ENCODE peak calls at places on chromosomes 13 and 19, in five cellular contexts. One of them, this sample, is unnamed.

GRCh38 chr13:31044658-31045620 is 112.5 kb downstream of the TEX26 start:
- DNase-seq in fibroblast of lung: no peak
- DNase-seq in AG09319: no peak
- DNase-seq in brain microvascular endothelial cell: no peak
- DNase-seq in PC-9: peak
- DNase-seq in this sample: peak

GRCh38 chr13:90233933-90234672 is 1113.4 kb upstream of the MIR17HG start:
- DNase-seq in fibroblast of lung: no peak
- DNase-seq in AG09319: no peak
- DNase-seq in brain microvascular endothelial cell: no peak
- DNase-seq in PC-9: no peak
- DNase-seq in this sample: no peak

GRCh38 chr19:15563325-15563794 is 51.7 kb upstream of the CYP4F8 start:
- DNase-seq in fibroblast of lung: no peak
- DNase-seq in AG09319: no peak
- DNase-seq in brain microvascular endothelial cell: no peak
- DNase-seq in PC-9: peak
- DNase-seq in this sample: no peak

GRCh38 chr19:49786432-49786831 is 19.6 kb downstream of the AP2A1 start:
- DNase-seq in fibroblast of lung: peak
- DNase-seq in AG09319: peak
- DNase-seq in brain microvascular endothelial cell: peak
- DNase-seq in PC-9: no peak
- DNase-seq in this sample: no peak

GRCh38 chr19:51094696-51095279 is 12.1 kb upstream of the KLK14 start:
- DNase-seq in fibroblast of lung: no peak
- DNase-seq in AG09319: no peak
- DNase-seq in brain microvascular endothelial cell: no peak
- DNase-seq in PC-9: peak
- DNase-seq in this sample: peak

GRCh38 chr13:48600374-48601364 is 53.1 kb upstream of the CYSLTR2 start:
- DNase-seq in fibroblast of lung: peak
- DNase-seq in AG09319: peak
- DNase-seq in brain microvascular endothelial cell: peak
- DNase-seq in PC-9: no peak
- DNase-seq in this sample: peak

GRCh38 chr19:5287066-5287465 is 53.5 kb downstream of the PTPRS start:
- DNase-seq in fibroblast of lung: no peak
- DNase-seq in AG09319: no peak
- DNase-seq in brain microvascular endothelial cell: no peak
- DNase-seq in PC-9: no peak
- DNase-seq in this sample: no peak

GRCh38 chr13:45731455-45731854 is 29.3 kb downstream of the CBY2 start:
- DNase-seq in fibroblast of lung: no peak
- DNase-seq in AG09319: no peak
- DNase-seq in brain microvascular endothelial cell: no peak
- DNase-seq in PC-9: no peak
- DNase-seq in this sample: no peak

GRCh38 chr19:8050274-8051096 is 2.1 kb upstream of the CCL25 start:
- DNase-seq in fibroblast of lung: peak
- DNase-seq in AG09319: peak
- DNase-seq in brain microvascular endothelial cell: peak
- DNase-seq in PC-9: peak
- DNase-seq in this sample: peak

GRCh38 chr13:36915106-36915505 is 4.9 kb downstream of the SMAD9 start:
- DNase-seq in fibroblast of lung: no peak
- DNase-seq in AG09319: no peak
- DNase-seq in brain microvascular endothelial cell: no peak
- DNase-seq in PC-9: no peak
- DNase-seq in this sample: no peak

GRCh38 chr13:37010424-37010823 is 9.8 kb downstream of the EXOSC8 start:
- DNase-seq in fibroblast of lung: no peak
- DNase-seq in AG09319: no peak
- DNase-seq in brain microvascular endothelial cell: no peak
- DNase-seq in PC-9: no peak
- DNase-seq in this sample: no peak

GRCh38 chr13:20391597-20392452 is 133.8 kb downstream of the CRYL1 start:
- DNase-seq in fibroblast of lung: no peak
- DNase-seq in AG09319: no peak
- DNase-seq in brain microvascular endothelial cell: no peak
- DNase-seq in PC-9: peak
- DNase-seq in this sample: no peak

DNA sequence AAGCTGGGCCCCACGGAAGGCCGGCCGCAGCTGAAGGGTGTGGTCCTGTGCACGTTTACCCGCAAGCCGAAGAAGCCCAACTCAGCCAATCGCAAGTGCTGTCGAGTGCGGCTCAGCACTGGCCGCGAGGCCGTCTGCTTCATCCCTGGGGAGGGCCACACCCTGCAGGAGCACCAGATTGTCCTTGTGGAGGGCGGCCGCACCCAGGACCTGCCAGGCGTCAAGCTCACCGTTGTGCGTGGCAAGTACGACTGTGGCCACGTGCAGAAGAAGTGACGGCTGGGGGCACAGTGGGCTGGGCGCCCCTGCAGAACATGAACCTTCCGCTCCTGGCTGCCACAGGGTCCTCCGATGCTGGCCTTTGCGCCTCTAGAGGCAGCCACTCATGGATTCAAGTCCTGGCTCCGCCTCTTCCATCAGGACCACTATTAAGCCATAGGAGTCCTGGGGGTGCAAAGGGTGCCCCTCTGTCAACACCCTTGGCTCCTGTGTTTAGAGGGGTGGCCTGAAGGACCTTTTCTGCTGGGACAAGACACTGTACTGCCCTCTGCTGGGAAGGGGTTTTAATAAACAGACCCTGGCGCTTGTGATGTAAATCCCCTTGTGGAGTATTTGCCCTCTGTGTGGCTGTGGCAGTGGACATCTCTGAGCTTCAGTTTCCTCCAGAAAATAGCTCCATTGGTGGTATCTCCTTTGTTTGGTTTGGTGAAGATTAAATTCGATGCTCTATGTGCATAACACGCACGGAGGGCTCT is 1.9 kb downstream of the MRPS12 start:
- DNase-seq in fibroblast of lung: peak
- DNase-seq in AG09319: no peak
- DNase-seq in brain microvascular endothelial cell: peak
- DNase-seq in PC-9: no peak
- DNase-seq in this sample: peak
- TF ChIP-seq CTCF in fibroblast of lung: peak
- TF ChIP-seq CTCF in AG09319: peak
- TF ChIP-seq CTCF in brain microvascular endothelial cell: peak
- TF ChIP-seq CTCF in PC-9: peak
- TF ChIP-seq CTCF in this sample: peak

GRCh38 chr13:71285700-71286099 is 581.3 kb downstream of the DACH1 start:
- DNase-seq in fibroblast of lung: no peak
- DNase-seq in AG09319: no peak
- DNase-seq in brain microvascular endothelial cell: no peak
- DNase-seq in PC-9: no peak
- DNase-seq in this sample: no peak
- TF ChIP-seq CTCF in fibroblast of lung: peak
- TF ChIP-seq CTCF in AG09319: peak
- TF ChIP-seq CTCF in brain microvascular endothelial cell: peak
- TF ChIP-seq CTCF in PC-9: no peak
- TF ChIP-seq CTCF in this sample: no peak

GRCh38 chr13:59745395-59745788 is 418.3 kb downstream of the DIAPH3 start:
- DNase-seq in fibroblast of lung: peak
- DNase-seq in AG09319: no peak
- DNase-seq in brain microvascular endothelial cell: peak
- DNase-seq in PC-9: no peak
- DNase-seq in this sample: no peak

GRCh38 chr13:59744747-59745394 is 418.9 kb downstream of the DIAPH3 start:
- DNase-seq in fibroblast of lung: peak
- DNase-seq in AG09319: no peak
- DNase-seq in brain microvascular endothelial cell: no peak
- DNase-seq in PC-9: no peak
- DNase-seq in this sample: no peak

GRCh38 chr13:59750860-59751259 is 412.9 kb downstream of the DIAPH3 start:
- DNase-seq in fibroblast of lung: peak
- DNase-seq in AG09319: peak
- DNase-seq in brain microvascular endothelial cell: peak
- DNase-seq in PC-9: no peak
- DNase-seq in this sample: peak

GRCh38 chr13:59746291-59746962 is 417.3 kb downstream of the DIAPH3 start:
- DNase-seq in fibroblast of lung: peak
- DNase-seq in AG09319: no peak
- DNase-seq in brain microvascular endothelial cell: peak
- DNase-seq in PC-9: no peak
- DNase-seq in this sample: no peak

DNA sequence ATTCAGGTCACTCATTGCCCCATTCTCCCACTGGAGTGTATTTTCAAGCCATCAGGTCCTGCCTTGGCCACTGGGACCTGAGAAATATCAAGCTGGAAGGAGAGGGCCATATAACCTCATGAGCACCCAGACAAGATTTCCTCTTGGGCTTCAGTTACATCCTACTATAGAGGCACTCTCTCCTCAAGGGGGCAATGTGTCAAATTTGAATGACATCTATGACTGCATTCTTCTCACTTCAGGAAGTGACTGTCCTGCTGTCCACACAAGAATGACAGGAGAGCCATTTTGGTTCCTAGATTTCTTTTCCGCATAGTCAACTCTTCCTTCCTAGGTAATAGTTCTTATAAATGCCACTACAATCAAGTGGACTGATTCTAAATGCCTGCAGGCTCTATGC is 416.2 kb downstream of the DIAPH3 start:
- DNase-seq in fibroblast of lung: no peak
- DNase-seq in AG09319: no peak
- DNase-seq in brain microvascular endothelial cell: no peak
- DNase-seq in PC-9: no peak
- DNase-seq in this sample: no peak
- TF ChIP-seq CTCF in fibroblast of lung: no peak
- TF ChIP-seq CTCF in AG09319: no peak
- TF ChIP-seq CTCF in brain microvascular endothelial cell: no peak
- TF ChIP-seq CTCF in PC-9: no peak
- TF ChIP-seq CTCF in this sample: no peak

GRCh38 chr13:82739881-82740280 is 1142.4 kb downstream of the SLITRK1 start:
- DNase-seq in fibroblast of lung: peak
- DNase-seq in AG09319: no peak
- DNase-seq in brain microvascular endothelial cell: peak
- DNase-seq in PC-9: no peak
- DNase-seq in this sample: no peak
- TF ChIP-seq CTCF in fibroblast of lung: peak
- TF ChIP-seq CTCF in AG09319: no peak
- TF ChIP-seq CTCF in brain microvascular endothelial cell: peak
- TF ChIP-seq CTCF in PC-9: no peak
- TF ChIP-seq CTCF in this sample: no peak

GRCh38 chr19:45153339-45154063 is 7.3 kb downstream of the NKPD1 start:
- DNase-seq in fibroblast of lung: peak
- DNase-seq in AG09319: no peak
- DNase-seq in brain microvascular endothelial cell: no peak
- DNase-seq in PC-9: no peak
- DNase-seq in this sample: peak

GRCh38 chr19:45150180-45150579 is 10.6 kb downstream of the NKPD1 start:
- DNase-seq in fibroblast of lung: no peak
- DNase-seq in AG09319: no peak
- DNase-seq in brain microvascular endothelial cell: no peak
- DNase-seq in PC-9: no peak
- DNase-seq in this sample: no peak

GRCh38 chr19:45152504-45153338 is 8.1 kb downstream of the NKPD1 start:
- DNase-seq in fibroblast of lung: peak
- DNase-seq in AG09319: no peak
- DNase-seq in brain microvascular endothelial cell: no peak
- DNase-seq in PC-9: no peak
- DNase-seq in this sample: peak

GRCh38 chr19:45150731-45151725 is 9.8 kb downstream of the NKPD1 start:
- DNase-seq in fibroblast of lung: no peak
- DNase-seq in AG09319: no peak
- DNase-seq in brain microvascular endothelial cell: no peak
- DNase-seq in PC-9: peak
- DNase-seq in this sample: no peak

GRCh38 chr19:45151821-45152503 is 8.8 kb downstream of the NKPD1 start:
- DNase-seq in fibroblast of lung: no peak
- DNase-seq in AG09319: no peak
- DNase-seq in brain microvascular endothelial cell: no peak
- DNase-seq in PC-9: no peak
- DNase-seq in this sample: no peak
- TF ChIP-seq CTCF in fibroblast of lung: no peak
- TF ChIP-seq CTCF in AG09319: no peak
- TF ChIP-seq CTCF in brain microvascular endothelial cell: no peak
- TF ChIP-seq CTCF in PC-9: no peak
- TF ChIP-seq CTCF in this sample: no peak

GRCh38 chr19:30244533-30244932 is 127.7 kb upstream of the ZNF536 start:
- DNase-seq in fibroblast of lung: no peak
- DNase-seq in AG09319: no peak
- DNase-seq in brain microvascular endothelial cell: no peak
- DNase-seq in PC-9: no peak
- DNase-seq in this sample: no peak
- TF ChIP-seq CTCF in fibroblast of lung: no peak
- TF ChIP-seq CTCF in AG09319: no peak
- TF ChIP-seq CTCF in brain microvascular endothelial cell: no peak
- TF ChIP-seq CTCF in PC-9: no peak
- TF ChIP-seq CTCF in this sample: no peak

GRCh38 chr13:92719868-92720267 is 506.7 kb upstream of the GPC6 start:
- DNase-seq in fibroblast of lung: no peak
- DNase-seq in AG09319: no peak
- DNase-seq in brain microvascular endothelial cell: no peak
- DNase-seq in PC-9: no peak
- DNase-seq in this sample: no peak

GRCh38 chr13:92717857-92718256 is 508.8 kb upstream of the GPC6 start:
- DNase-seq in fibroblast of lung: no peak
- DNase-seq in AG09319: no peak
- DNase-seq in brain microvascular endothelial cell: no peak
- DNase-seq in PC-9: no peak
- DNase-seq in this sample: no peak

GRCh38 chr13:92721610-92722009 is 505.0 kb upstream of the GPC6 start:
- DNase-seq in fibroblast of lung: no peak
- DNase-seq in AG09319: no peak
- DNase-seq in brain microvascular endothelial cell: no peak
- DNase-seq in PC-9: no peak
- DNase-seq in this sample: no peak

DNA sequence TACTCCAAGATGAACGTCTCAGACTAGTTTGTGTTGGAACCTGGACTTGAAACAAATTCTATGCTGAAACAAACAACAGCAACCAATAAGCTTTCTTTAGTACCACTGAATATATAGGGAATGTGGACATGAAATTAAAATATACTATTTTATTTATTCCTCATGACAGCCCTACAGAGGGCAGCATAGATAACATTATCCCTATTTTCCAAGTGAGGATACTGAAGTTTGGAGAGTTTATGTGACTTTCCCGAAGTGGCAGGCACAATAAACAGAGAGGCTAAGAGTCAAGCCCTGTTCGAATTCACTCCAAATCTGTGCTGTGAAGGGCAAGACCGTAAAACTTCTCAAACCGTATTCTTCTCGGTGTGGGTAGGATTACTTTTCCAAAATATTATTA is 509.9 kb upstream of the GPC6 start:
- DNase-seq in fibroblast of lung: peak
- DNase-seq in AG09319: no peak
- DNase-seq in brain microvascular endothelial cell: peak
- DNase-seq in PC-9: no peak
- DNase-seq in this sample: no peak
- TF ChIP-seq CTCF in fibroblast of lung: peak
- TF ChIP-seq CTCF in AG09319: peak
- TF ChIP-seq CTCF in brain microvascular endothelial cell: peak
- TF ChIP-seq CTCF in PC-9: no peak
- TF ChIP-seq CTCF in this sample: no peak

GRCh38 chr13:76820759-76821158 is 65.4 kb downstream of the KCTD12 start:
- DNase-seq in fibroblast of lung: peak
- DNase-seq in AG09319: peak
- DNase-seq in brain microvascular endothelial cell: no peak
- DNase-seq in PC-9: no peak
- DNase-seq in this sample: no peak
- TF ChIP-seq CTCF in fibroblast of lung: peak
- TF ChIP-seq CTCF in AG09319: peak
- TF ChIP-seq CTCF in brain microvascular endothelial cell: peak
- TF ChIP-seq CTCF in PC-9: no peak
- TF ChIP-seq CTCF in this sample: no peak

This sample was measured in endothelial cell of umbilical vein.